ENCODE peak calls at places on chromosomes 4 and X, in seven cellular contexts. One of them, this sample, is unnamed.

GRCh38 chr4:48138936-48139335 is 4.9 kb upstream of the TXK start:
- ATAC-seq in T-cell: peak; percentile 82
- ATAC-seq in right lobe of liver: no peak
- ATAC-seq in activated B cell treated with CpG ODN at 0.5 μM for 24 hours: peak; percentile 86
- ATAC-seq in activated naive CD8-positive, alpha-beta T cell treated with anti-CD3 and anti-CD28 coated beads, Interleukin-2, amount 10 ng/mL, durations not matched to agents 7 days and 5 days: peak; percentile 57
- ATAC-seq in central memory CD8-positive, alpha-beta T cell: peak; percentile 55
- ATAC-seq in PC-3: no peak
- ATAC-seq in this sample: no peak

GRCh38 chr4:167088115-167088514 is 146.2 kb downstream of the SPOCK3 start:
- ATAC-seq in right lobe of liver: no peak
- ATAC-seq in T-cell: no peak
- ATAC-seq in activated naive CD8-positive, alpha-beta T cell treated with anti-CD3 and anti-CD28 coated beads, Interleukin-2, amount 10 ng/mL, durations not matched to agents 7 days and 5 days: no peak
- ATAC-seq in central memory CD8-positive, alpha-beta T cell: no peak
- ATAC-seq in PC-3: no peak
- ATAC-seq in activated B cell treated with CpG ODN at 0.5 μM for 24 hours: no peak
- ATAC-seq in this sample: no peak

GRCh38 chr4:36267491-36268254 is 13.7 kb upstream of the DTHD1 start:
- ATAC-seq in activated naive CD8-positive, alpha-beta T cell treated with anti-CD3 and anti-CD28 coated beads, Interleukin-2, amount 10 ng/mL, durations not matched to agents 7 days and 5 days: peak; percentile 40
- ATAC-seq in T-cell: peak; percentile 21
- ATAC-seq in central memory CD8-positive, alpha-beta T cell: no peak
- ATAC-seq in PC-3: no peak
- ATAC-seq in right lobe of liver: no peak
- ATAC-seq in activated B cell treated with CpG ODN at 0.5 μM for 24 hours: no peak
- ATAC-seq in this sample: no peak

GRCh38 chr4:42750091-42750490 is 93.2 kb upstream of the ATP8A1 start:
- ATAC-seq in T-cell: peak; percentile 84
- ATAC-seq in right lobe of liver: peak; percentile 48
- ATAC-seq in central memory CD8-positive, alpha-beta T cell: peak; percentile 82
- ATAC-seq in PC-3: peak; percentile 37
- ATAC-seq in activated B cell treated with CpG ODN at 0.5 μM for 24 hours: peak; percentile 60
- ATAC-seq in activated naive CD8-positive, alpha-beta T cell treated with anti-CD3 and anti-CD28 coated beads, Interleukin-2, amount 10 ng/mL, durations not matched to agents 7 days and 5 days: peak; percentile 54
- ATAC-seq in this sample: no peak

GRCh38 chrX:118823263-118824172 is at the start of gene ZCCHC12:
- ATAC-seq in T-cell: peak; percentile 97
- ATAC-seq in activated naive CD8-positive, alpha-beta T cell treated with anti-CD3 and anti-CD28 coated beads, Interleukin-2, amount 10 ng/mL, durations not matched to agents 7 days and 5 days: peak; percentile 90
- ATAC-seq in activated B cell treated with CpG ODN at 0.5 μM for 24 hours: peak; percentile 91
- ATAC-seq in right lobe of liver: peak; percentile 54
- ATAC-seq in central memory CD8-positive, alpha-beta T cell: peak; percentile 54
- ATAC-seq in PC-3: peak; percentile 70
- ATAC-seq in this sample: peak; percentile 71

GRCh38 chr4:67714248-67714583 is 13.3 kb upstream of the UBA6 start:
- ATAC-seq in central memory CD8-positive, alpha-beta T cell: no peak
- ATAC-seq in right lobe of liver: no peak
- ATAC-seq in activated naive CD8-positive, alpha-beta T cell treated with anti-CD3 and anti-CD28 coated beads, Interleukin-2, amount 10 ng/mL, durations not matched to agents 7 days and 5 days: peak; percentile 63
- ATAC-seq in T-cell: no peak
- ATAC-seq in activated B cell treated with CpG ODN at 0.5 μM for 24 hours: peak; percentile 69
- ATAC-seq in PC-3: no peak
- ATAC-seq in this sample: no peak

GRCh38 chrX:10356979-10357378 is 200.2 kb downstream of the CLCN4 start:
- ATAC-seq in activated naive CD8-positive, alpha-beta T cell treated with anti-CD3 and anti-CD28 coated beads, Interleukin-2, amount 10 ng/mL, durations not matched to agents 7 days and 5 days: no peak
- ATAC-seq in central memory CD8-positive, alpha-beta T cell: no peak
- ATAC-seq in right lobe of liver: no peak
- ATAC-seq in T-cell: no peak
- ATAC-seq in PC-3: peak; percentile 92
- ATAC-seq in activated B cell treated with CpG ODN at 0.5 μM for 24 hours: no peak
- ATAC-seq in this sample: no peak

GRCh38 chrX:7253565-7253964 is 105.6 kb upstream of the PUDP start:
- ATAC-seq in PC-3: no peak
- ATAC-seq in right lobe of liver: no peak
- ATAC-seq in T-cell: no peak
- ATAC-seq in activated B cell treated with CpG ODN at 0.5 μM for 24 hours: no peak
- ATAC-seq in central memory CD8-positive, alpha-beta T cell: no peak
- ATAC-seq in activated naive CD8-positive, alpha-beta T cell treated with anti-CD3 and anti-CD28 coated beads, Interleukin-2, amount 10 ng/mL, durations not matched to agents 7 days and 5 days: no peak
- ATAC-seq in this sample: no peak

GRCh38 chr4:73221734-73222133 is 36.9 kb downstream of the ANKRD17 start:
- ATAC-seq in PC-3: no peak
- ATAC-seq in T-cell: no peak
- ATAC-seq in right lobe of liver: peak; percentile 11
- ATAC-seq in activated B cell treated with CpG ODN at 0.5 μM for 24 hours: no peak
- ATAC-seq in activated naive CD8-positive, alpha-beta T cell treated with anti-CD3 and anti-CD28 coated beads, Interleukin-2, amount 10 ng/mL, durations not matched to agents 7 days and 5 days: no peak
- ATAC-seq in central memory CD8-positive, alpha-beta T cell: no peak
- ATAC-seq in this sample: no peak

GRCh38 chr4:89876548-89876947 is 18.1 kb upstream of the MMRN1 start:
- ATAC-seq in right lobe of liver: no peak
- ATAC-seq in central memory CD8-positive, alpha-beta T cell: no peak
- ATAC-seq in activated naive CD8-positive, alpha-beta T cell treated with anti-CD3 and anti-CD28 coated beads, Interleukin-2, amount 10 ng/mL, durations not matched to agents 7 days and 5 days: no peak
- ATAC-seq in activated B cell treated with CpG ODN at 0.5 μM for 24 hours: no peak
- ATAC-seq in T-cell: no peak
- ATAC-seq in PC-3: no peak
- ATAC-seq in this sample: no peak